ENCODE peak calls at places on chromosomes 4 and X, in seven cellular contexts. T is endothelial cell; R is GM23338; M is activated CD4-positive, CD25-positive, alpha-beta regulatory T cell; G is ELR; I is substantia nigra; X is NCI-H1092 treated with DMSO at 0.1 percent for 48 hours. K is an unnamed sample.

GRCh38 chrX:69189972-69190371 is 24.7 kb upstream of the PJA1 start:
- DNase-seq in T (no peak), I (peak), R (no peak), M (no peak), G (no peak), X (no peak), K (no peak)

GRCh38 chrX:107537815-107538214 is 88.4 kb downstream of the FRMPD3 start:
- DNase-seq in T (peak), I (no peak), G (peak), X (peak), M (no peak), R (peak), K (no peak)

GRCh38 chr4:146978641-146979040 is 33.0 kb upstream of the TTC29 start:
- DNase-seq in M (no peak), T (no peak), I (no peak), R (no peak), X (no peak), G (peak), K (no peak)

GRCh38 chr4:109947457-109947856 is 34.8 kb downstream of the EGF start:
- DNase-seq in T (no peak), R (no peak), I (no peak), M (no peak), X (no peak), G (peak), K (no peak)

GRCh38 chr4:182973421-182974340 is 56.5 kb upstream of the DCTD start:
- DNase-seq in R (peak), T (no peak), G (no peak), X (no peak), M (no peak), I (no peak), K (no peak)

GRCh38 chrX:75155830-75156525 is at the start of gene ABCB7:
- DNase-seq in R (peak), M (peak), I (peak), G (peak), T (peak), X (peak), K (peak)

GRCh38 chr4:80125252-80126177 is 52.5 kb upstream of the ANTXR2 start:
- DNase-seq in G (peak), I (no peak), X (no peak), M (peak), R (peak), T (peak), K (no peak)

GRCh38 chr4:100016191-100016590 is 66.1 kb upstream of the H2AZ1 start:
- DNase-seq in I (no peak), R (no peak), T (no peak), G (peak), M (no peak), X (no peak), K (no peak)

GRCh38 chr4:131366724-131367123 is 1782.4 kb upstream of the PCDH10 start:
- DNase-seq in G (no peak), T (no peak), R (no peak), M (no peak), I (no peak), X (no peak), K (no peak)

GRCh38 chrX:19673334-19674040 is 158.2 kb upstream of the MAP3K15 start:
- DNase-seq in X (peak), I (no peak), M (no peak), R (no peak), T (no peak), G (peak), K (no peak)

GRCh38 chrX:70439016-70439415 is 5.6 kb upstream of the DLG3 start:
- DNase-seq in X (no peak), T (no peak), R (no peak), I (no peak), G (peak), M (no peak), K (no peak)

GRCh38 chr4:139419388-139419914 is 34.5 kb upstream of the RAB33B start:
- DNase-seq in I (no peak), M (no peak), G (peak), T (peak), X (no peak), R (no peak), K (no peak)